ENCODE peak calls at places on chromosome 20, in eight cellular contexts. One of them, this sample, is unnamed.

GRCh38 chr20:51440589-51440988 is 101.9 kb downstream of the NFATC2 start:
- DNase-seq in breast epithelium: no peak
- DNase-seq in esophagus squamous epithelium: no peak
- DNase-seq in GM12878: no peak
- DNase-seq in suprapubic skin: no peak
- DNase-seq in body of pancreas: no peak
- DNase-seq in adrenal gland: no peak
- DNase-seq in tibial artery: no peak
- DNase-seq in this sample: no peak

GRCh38 chr20:8190043-8190880 is 58.2 kb downstream of the PLCB1 start:
- DNase-seq in body of pancreas: peak; percentile 8
- DNase-seq in suprapubic skin: no peak
- DNase-seq in tibial artery: no peak
- DNase-seq in esophagus squamous epithelium: no peak
- DNase-seq in adrenal gland: no peak
- DNase-seq in breast epithelium: no peak
- DNase-seq in GM12878: no peak
- DNase-seq in this sample: no peak

GRCh38 chr20:55701467-55701866 is 303.9 kb downstream of the CBLN4 start:
- DNase-seq in tibial artery: no peak
- DNase-seq in breast epithelium: no peak
- DNase-seq in GM12878: no peak
- DNase-seq in esophagus squamous epithelium: no peak
- DNase-seq in adrenal gland: no peak
- DNase-seq in suprapubic skin: no peak
- DNase-seq in body of pancreas: no peak
- DNase-seq in this sample: no peak

GRCh38 chr20:39775110-39775509 is 813.0 kb downstream of the DHX35 start:
- DNase-seq in body of pancreas: peak; percentile 75
- DNase-seq in adrenal gland: peak; percentile 83
- DNase-seq in tibial artery: peak; percentile 89
- DNase-seq in GM12878: no peak
- DNase-seq in breast epithelium: no peak
- DNase-seq in suprapubic skin: peak; percentile 88
- DNase-seq in esophagus squamous epithelium: peak; percentile 4
- DNase-seq in this sample: no peak

GRCh38 chr20:43983359-43983758 is 68.7 kb downstream of the TOX2 start:
- DNase-seq in tibial artery: no peak
- DNase-seq in suprapubic skin: peak; percentile 31
- DNase-seq in breast epithelium: no peak
- DNase-seq in esophagus squamous epithelium: no peak
- DNase-seq in GM12878: no peak
- DNase-seq in body of pancreas: no peak
- DNase-seq in adrenal gland: no peak
- DNase-seq in this sample: no peak

GRCh38 chr20:18513208-18513607 is 5.5 kb downstream of the SEC23B start:
- DNase-seq in tibial artery: no peak
- DNase-seq in adrenal gland: no peak
- DNase-seq in body of pancreas: no peak
- DNase-seq in breast epithelium: no peak
- DNase-seq in esophagus squamous epithelium: no peak
- DNase-seq in GM12878: no peak
- DNase-seq in suprapubic skin: no peak
- DNase-seq in this sample: no peak

GRCh38 chr20:6402026-6402425 is 279.2 kb upstream of the FERMT1 start:
- DNase-seq in body of pancreas: no peak
- DNase-seq in esophagus squamous epithelium: no peak
- DNase-seq in tibial artery: no peak
- DNase-seq in GM12878: no peak
- DNase-seq in breast epithelium: no peak
- DNase-seq in suprapubic skin: no peak
- DNase-seq in adrenal gland: no peak
- DNase-seq in this sample: no peak

GRCh38 chr20:57282691-57283361 is 16.4 kb upstream of the BMP7 start:
- DNase-seq in breast epithelium: no peak
- DNase-seq in body of pancreas: no peak
- DNase-seq in tibial artery: no peak
- DNase-seq in GM12878: no peak
- DNase-seq in esophagus squamous epithelium: no peak
- DNase-seq in adrenal gland: no peak
- DNase-seq in suprapubic skin: no peak
- DNase-seq in this sample: no peak

GRCh38 chr20:48184229-48184628 is 398.9 kb upstream of the SULF2 start:
- DNase-seq in adrenal gland: no peak
- DNase-seq in breast epithelium: no peak
- DNase-seq in body of pancreas: no peak
- DNase-seq in suprapubic skin: no peak
- DNase-seq in esophagus squamous epithelium: no peak
- DNase-seq in GM12878: no peak
- DNase-seq in tibial artery: no peak
- DNase-seq in this sample: no peak

GRCh38 chr20:23161968-23162696 is 76.0 kb upstream of the CD93 start:
- DNase-seq in suprapubic skin: peak; percentile 93
- DNase-seq in esophagus squamous epithelium: no peak
- DNase-seq in tibial artery: peak; percentile 88
- DNase-seq in body of pancreas: peak; percentile 85
- DNase-seq in breast epithelium: peak; percentile 67
- DNase-seq in adrenal gland: no peak
- DNase-seq in GM12878: no peak
- DNase-seq in this sample: peak; percentile 76

GRCh38 chr20:21179796-21180195 is 53.9 kb downstream of the KIZ start:
- DNase-seq in suprapubic skin: no peak
- DNase-seq in esophagus squamous epithelium: no peak
- DNase-seq in body of pancreas: no peak
- DNase-seq in GM12878: no peak
- DNase-seq in tibial artery: no peak
- DNase-seq in adrenal gland: no peak
- DNase-seq in breast epithelium: no peak
- DNase-seq in this sample: no peak

GRCh38 chr20:10798811-10799210 is 125.0 kb upstream of the JAG1 start:
- DNase-seq in breast epithelium: no peak
- DNase-seq in GM12878: no peak
- DNase-seq in body of pancreas: no peak
- DNase-seq in tibial artery: no peak
- DNase-seq in suprapubic skin: no peak
- DNase-seq in esophagus squamous epithelium: no peak
- DNase-seq in adrenal gland: no peak
- DNase-seq in this sample: peak; percentile 56

GRCh38 chr20:55555075-55555650 is 450.2 kb downstream of the CBLN4 start:
- DNase-seq in breast epithelium: no peak
- DNase-seq in tibial artery: no peak
- DNase-seq in suprapubic skin: no peak
- DNase-seq in adrenal gland: no peak
- DNase-seq in esophagus squamous epithelium: no peak
- DNase-seq in GM12878: no peak
- DNase-seq in body of pancreas: no peak
- DNase-seq in this sample: no peak

GRCh38 chr20:1860446-1860845 is 34.8 kb upstream of the SIRPA start:
- DNase-seq in suprapubic skin: no peak
- DNase-seq in tibial artery: no peak
- DNase-seq in GM12878: no peak
- DNase-seq in esophagus squamous epithelium: no peak
- DNase-seq in breast epithelium: no peak
- DNase-seq in body of pancreas: no peak
- DNase-seq in adrenal gland: no peak
- DNase-seq in this sample: peak; percentile 49

GRCh38 chr20:56826971-56827645 is 198.0 kb downstream of the TFAP2C start:
- DNase-seq in adrenal gland: no peak
- DNase-seq in tibial artery: no peak
- DNase-seq in GM12878: no peak
- DNase-seq in suprapubic skin: no peak
- DNase-seq in esophagus squamous epithelium: no peak
- DNase-seq in body of pancreas: no peak
- DNase-seq in breast epithelium: no peak
- DNase-seq in this sample: no peak

GRCh38 chr20:32429343-32429742 is 71.2 kb downstream of the ASXL1 start:
- DNase-seq in breast epithelium: no peak
- DNase-seq in body of pancreas: no peak
- DNase-seq in GM12878: no peak
- DNase-seq in esophagus squamous epithelium: no peak
- DNase-seq in suprapubic skin: no peak
- DNase-seq in adrenal gland: no peak
- DNase-seq in tibial artery: no peak
- DNase-seq in this sample: no peak

DNA sequence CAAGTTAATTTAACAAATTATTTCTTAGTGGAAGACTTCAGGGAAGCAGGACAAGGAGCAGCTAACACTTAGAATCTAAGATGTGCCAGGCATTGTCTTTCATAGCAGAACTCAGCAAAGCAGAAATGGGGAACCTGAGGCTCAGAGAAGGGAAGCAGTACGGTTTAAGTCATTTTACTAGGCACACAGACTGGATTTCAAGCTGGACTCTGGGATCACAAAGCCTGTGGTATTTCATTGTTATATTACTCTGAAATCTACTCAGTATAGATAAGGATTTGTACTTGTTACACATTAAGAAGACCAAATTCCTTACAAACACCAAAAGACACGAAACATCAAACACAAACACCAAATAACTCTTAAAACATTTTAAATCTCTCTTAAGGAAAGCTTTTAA is 199.6 kb downstream of the ISM1 start:
- DNase-seq in breast epithelium: no peak
- DNase-seq in suprapubic skin: no peak
- DNase-seq in body of pancreas: no peak
- DNase-seq in tibial artery: no peak
- DNase-seq in esophagus squamous epithelium: no peak
- DNase-seq in GM12878: no peak
- DNase-seq in adrenal gland: no peak
- DNase-seq in this sample: no peak
- H3K4me1 ChIP-seq in breast epithelium: no peaks in the 10 kb centered on the region
- H3K4me1 ChIP-seq in suprapubic skin: no peaks in the 10 kb centered on the region
- H3K4me1 ChIP-seq in body of pancreas: no peaks in the 10 kb centered on the region
- H3K4me1 ChIP-seq in tibial artery: peaks cover 6% of the 10 kb centered on the region
- H3K4me1 ChIP-seq in esophagus squamous epithelium: no peaks in the 10 kb centered on the region
- H3K4me1 ChIP-seq in GM12878: no peaks in the 10 kb centered on the region
- H3K4me1 ChIP-seq in adrenal gland: no peaks in the 10 kb centered on the region
- H3K4me1 ChIP-seq in this sample: peaks cover 12% of the 10 kb centered on the region

GRCh38 chr20:33669224-33669623 is 2.5 kb downstream of the ACTL10 start:
- DNase-seq in adrenal gland: no peak
- DNase-seq in suprapubic skin: no peak
- DNase-seq in GM12878: no peak
- DNase-seq in body of pancreas: no peak
- DNase-seq in breast epithelium: no peak
- DNase-seq in tibial artery: no peak
- DNase-seq in esophagus squamous epithelium: no peak
- DNase-seq in this sample: no peak
- H3K4me1 ChIP-seq in adrenal gland: peaks cover 36% of the 10 kb centered on the region
- H3K4me1 ChIP-seq in suprapubic skin: peaks cover 58% of the 10 kb centered on the region
- H3K4me1 ChIP-seq in GM12878: peaks cover 24% of the 10 kb centered on the region
- H3K4me1 ChIP-seq in body of pancreas: peaks cover 53% of the 10 kb centered on the region
- H3K4me1 ChIP-seq in breast epithelium: no peaks in the 10 kb centered on the region
- H3K4me1 ChIP-seq in tibial artery: peaks cover 84% of the 10 kb centered on the region
- H3K4me1 ChIP-seq in esophagus squamous epithelium: peaks cover 42% of the 10 kb centered on the region
- H3K4me1 ChIP-seq in this sample: peaks cover 18% of the 10 kb centered on the region

DNA sequence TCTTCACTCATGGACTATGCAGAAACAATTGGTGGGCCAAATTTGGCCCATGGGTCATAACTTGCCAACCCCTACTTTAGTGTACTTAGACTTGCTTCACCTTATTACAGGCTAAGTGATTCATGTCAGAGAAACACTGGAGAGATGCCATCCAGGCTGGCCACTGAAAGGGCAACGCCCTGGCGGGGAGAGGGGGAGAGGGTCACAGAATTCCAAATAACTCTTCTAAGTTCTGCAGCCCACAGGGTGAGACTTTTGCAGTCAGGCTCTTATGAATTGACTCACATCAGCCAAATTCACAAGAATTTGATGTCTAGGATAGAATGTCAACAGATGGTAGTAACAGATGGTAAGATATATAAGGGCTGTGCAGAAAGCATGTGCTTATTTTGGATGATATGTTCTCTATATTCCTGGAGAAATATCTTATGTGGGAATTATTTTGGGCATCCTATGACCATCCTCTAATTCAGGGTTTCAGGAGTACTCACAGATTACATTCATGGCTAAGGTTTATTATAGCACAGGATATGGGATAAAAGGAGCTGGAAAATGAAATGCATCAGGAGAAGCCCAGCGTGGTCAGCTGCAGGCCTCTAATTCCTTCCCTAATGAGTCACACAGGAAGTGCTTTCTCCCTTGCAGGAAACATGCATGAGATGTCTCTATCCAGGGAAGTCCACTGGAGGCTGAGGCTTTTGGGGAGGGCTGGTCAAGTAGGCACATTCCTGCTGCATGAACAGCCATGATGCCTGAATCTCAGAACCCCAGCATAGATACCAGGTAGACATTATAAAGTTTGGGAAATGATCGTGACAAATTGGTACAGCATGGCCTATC is 58.7 kb upstream of the RIN2 start:
- DNase-seq in body of pancreas: no peak
- DNase-seq in tibial artery: no peak
- DNase-seq in adrenal gland: no peak
- DNase-seq in breast epithelium: no peak
- DNase-seq in suprapubic skin: no peak
- DNase-seq in GM12878: no peak
- DNase-seq in esophagus squamous epithelium: no peak
- DNase-seq in this sample: peak; percentile 23
- H3K4me1 ChIP-seq in body of pancreas: no peaks in the 10 kb centered on the region
- H3K4me1 ChIP-seq in tibial artery: no peaks in the 10 kb centered on the region
- H3K4me1 ChIP-seq in adrenal gland: no peaks in the 10 kb centered on the region
- H3K4me1 ChIP-seq in breast epithelium: no peaks in the 10 kb centered on the region
- H3K4me1 ChIP-seq in suprapubic skin: no peaks in the 10 kb centered on the region
- H3K4me1 ChIP-seq in GM12878: no peaks in the 10 kb centered on the region
- H3K4me1 ChIP-seq in esophagus squamous epithelium: no peaks in the 10 kb centered on the region
- H3K4me1 ChIP-seq in this sample: peaks cover 18% of the 10 kb centered on the region

GRCh38 chr20:46995561-46996142 is 101.0 kb downstream of the EYA2 start:
- DNase-seq in tibial artery: no peak
- DNase-seq in suprapubic skin: no peak
- DNase-seq in GM12878: peak; percentile 31
- DNase-seq in adrenal gland: no peak
- DNase-seq in esophagus squamous epithelium: no peak
- DNase-seq in body of pancreas: no peak
- DNase-seq in breast epithelium: no peak
- DNase-seq in this sample: no peak
- H3K4me1 ChIP-seq in tibial artery: no peaks in the 10 kb centered on the region
- H3K4me1 ChIP-seq in suprapubic skin: peaks cover 16% of the 10 kb centered on the region
- H3K4me1 ChIP-seq in GM12878: peaks cover 3% of the 10 kb centered on the region
- H3K4me1 ChIP-seq in adrenal gland: no peaks in the 10 kb centered on the region
- H3K4me1 ChIP-seq in esophagus squamous epithelium: peaks cover 25% of the 10 kb centered on the region
- H3K4me1 ChIP-seq in body of pancreas: peaks cover 25% of the 10 kb centered on the region
- H3K4me1 ChIP-seq in breast epithelium: no peaks in the 10 kb centered on the region
- H3K4me1 ChIP-seq in this sample: no peaks in the 10 kb centered on the region

GRCh38 chr20:41032243-41032642 is 3.6 kb downstream of the TOP1 start:
- DNase-seq in suprapubic skin: no peak
- DNase-seq in GM12878: no peak
- DNase-seq in breast epithelium: no peak
- DNase-seq in esophagus squamous epithelium: no peak
- DNase-seq in adrenal gland: no peak
- DNase-seq in body of pancreas: no peak
- DNase-seq in tibial artery: no peak
- DNase-seq in this sample: no peak
- H3K4me1 ChIP-seq in suprapubic skin: peaks cover 54% of the 10 kb centered on the region
- H3K4me1 ChIP-seq in GM12878: peaks cover 5% of the 10 kb centered on the region
- H3K4me1 ChIP-seq in breast epithelium: no peaks in the 10 kb centered on the region
- H3K4me1 ChIP-seq in esophagus squamous epithelium: peaks cover 31% of the 10 kb centered on the region
- H3K4me1 ChIP-seq in adrenal gland: peaks cover 15% of the 10 kb centered on the region
- H3K4me1 ChIP-seq in body of pancreas: peaks cover 52% of the 10 kb centered on the region
- H3K4me1 ChIP-seq in tibial artery: peaks cover 47% of the 10 kb centered on the region
- H3K4me1 ChIP-seq in this sample: peaks cover 37% of the 10 kb centered on the region